ENCODE peak calls at places on chromosomes 7 and 10, in four cellular contexts. Y is GM23338, J is HepG2, X is K562. S is an unnamed sample.

GRCh38 chr10:123274513-123275182 is 120.4 kb downstream of the BUB3 start:
- DNase-seq in X (no peak), J (no peak), Y (peak; percentile 50), S (peak; percentile 7)

GRCh38 chr7:114212753-114213439 is 201.7 kb upstream of the FOXP2 start:
- DNase-seq in Y (no peak), J (no peak), X (no peak), S (no peak)

GRCh38 chr7:32059289-32060045 is 10.7 kb downstream of the PDE1C start:
- DNase-seq in Y (peak; percentile 9), X (no peak), J (no peak), S (no peak)

GRCh38 chr10:103859161-103860141 is 4.1 kb upstream of the SH3PXD2A start:
- DNase-seq in J (peak; percentile 72), X (peak; percentile 20), Y (peak; percentile 79), S (peak; percentile 71)

GRCh38 chr10:7412482-7413251 is 1.8 kb upstream of the SFMBT2 start:
- DNase-seq in Y (peak; percentile 82), J (no peak), X (no peak), S (peak; percentile 84)

GRCh38 chr7:44267719-44268413 is 57.5 kb downstream of the CAMK2B start:
- DNase-seq in J (no peak), Y (no peak), X (no peak), S (peak; percentile 45)

GRCh38 chr7:6615853-6616555 is 594 bp downstream of the ZNF853 start:
- DNase-seq in Y (peak; percentile 81), J (peak; percentile 24), X (no peak), S (peak; percentile 45)

GRCh38 chr7:139183878-139184338 is 47.1 kb upstream of the UBN2 start:
- DNase-seq in J (no peak), Y (no peak), X (peak; percentile 89), S (no peak)

GRCh38 chr7:2283074-2283473 is 31.2 kb downstream of the SNX8 start:
- DNase-seq in X (peak; percentile 17), J (no peak), Y (no peak), S (no peak)

GRCh38 chr10:22607261-22607660 is 107.1 kb downstream of the PIP4K2A start:
- DNase-seq in Y (no peak), J (no peak), X (no peak), S (no peak)

GRCh38 chr7:151372612-151373265 is 31.1 kb downstream of the NUB1 start:
- DNase-seq in J (no peak), Y (no peak), X (no peak), S (peak; percentile 47)

GRCh38 chr7:73988197-73988596 is 39.8 kb upstream of the ELN start:
- DNase-seq in J (no peak), X (no peak), Y (no peak), S (no peak)

GRCh38 chr7:2353650-2354172 is 916 bp upstream of the EIF3B start:
- DNase-seq in J (peak; percentile 78), Y (peak; percentile 89), X (peak; percentile 93), S (peak; percentile 93)

GRCh38 chr7:18890885-18891621 is 226.4 kb downstream of the TWIST1 start:
- DNase-seq in Y (no peak), X (no peak), J (no peak), S (no peak)

GRCh38 chr10:24963646-24964045 is 11.2 kb upstream of the PRTFDC1 start:
- DNase-seq in Y (no peak), X (no peak), J (no peak), S (peak; percentile 37)

GRCh38 chr10:131806146-131806545 is 94.7 kb upstream of the PPP2R2D start:
- DNase-seq in X (no peak), Y (no peak), J (no peak), S (no peak)

GRCh38 chr10:110721406-110722038 is 77.4 kb downstream of the RBM20 start:
- DNase-seq in J (no peak), Y (no peak), X (no peak), S (no peak)

GRCh38 chr10:88702848-88703597 is 3.0 kb upstream of the LIPK start:
- DNase-seq in J (peak; percentile 72), Y (peak; percentile 94), X (no peak), S (peak; percentile 7)

GRCh38 chr7:112084506-112084905 is 121.7 kb downstream of the DOCK4 start:
- DNase-seq in X (no peak), Y (no peak), J (no peak), S (no peak)

GRCh38 chr10:86313621-86314041 is 53.0 kb downstream of the GRID1 start:
- DNase-seq in X (no peak), Y (no peak), J (no peak), S (no peak)

GRCh38 chr7:124033093-124033806 is 383 bp upstream of the TMEM229A start:
- DNase-seq in X (peak; percentile 15), J (no peak), Y (peak; percentile 79), S (peak; percentile 77)

GRCh38 chr10:67779455-67780205 is 58.4 kb downstream of the DNAJC12 start:
- DNase-seq in Y (peak; percentile 86), J (peak; percentile 73), X (peak; percentile 74), S (peak; percentile 85)

GRCh38 chr10:97736902-97737769 is at the start of gene ZFYVE27:
- DNase-seq in Y (peak; percentile 97), X (peak; percentile 99), J (peak; percentile 87), S (peak; percentile 96)

GRCh38 chr7:30817060-30817770 is 46.0 kb downstream of the MINDY4 start:
- DNase-seq in X (no peak), Y (peak; percentile 23), J (no peak), S (no peak)
- H3K4me3 ChIP-seq in X (no peak overlapping the region), Y (no peak overlapping the region), J (no peak overlapping the region), S (no peak overlapping the region)

DNA sequence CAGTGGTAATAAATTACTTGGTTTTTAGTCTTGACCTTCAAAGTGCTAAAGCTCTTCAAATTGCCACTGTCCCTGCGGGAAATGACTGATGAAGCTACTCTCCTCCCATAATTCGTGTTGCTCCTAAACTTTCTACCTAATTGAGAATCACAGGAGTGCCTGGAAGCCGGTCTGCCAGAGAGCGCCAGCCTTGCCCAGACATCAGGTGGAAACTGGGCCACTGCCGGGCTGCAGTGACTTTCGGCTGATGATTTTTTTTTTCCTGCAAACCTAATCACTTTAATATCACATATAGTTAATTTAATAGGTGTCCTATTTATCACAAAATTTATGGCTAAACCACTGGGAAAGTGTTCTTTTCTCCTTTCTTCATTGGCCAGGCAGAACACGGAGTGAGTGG is 59.6 kb upstream of the UBE3C start:
- DNase-seq in X (no peak), J (no peak), Y (no peak), S (no peak)
- TF ChIP-seq EZH2 in X (no peak), J (no peak), Y (no peak), S (no peak)

DNA sequence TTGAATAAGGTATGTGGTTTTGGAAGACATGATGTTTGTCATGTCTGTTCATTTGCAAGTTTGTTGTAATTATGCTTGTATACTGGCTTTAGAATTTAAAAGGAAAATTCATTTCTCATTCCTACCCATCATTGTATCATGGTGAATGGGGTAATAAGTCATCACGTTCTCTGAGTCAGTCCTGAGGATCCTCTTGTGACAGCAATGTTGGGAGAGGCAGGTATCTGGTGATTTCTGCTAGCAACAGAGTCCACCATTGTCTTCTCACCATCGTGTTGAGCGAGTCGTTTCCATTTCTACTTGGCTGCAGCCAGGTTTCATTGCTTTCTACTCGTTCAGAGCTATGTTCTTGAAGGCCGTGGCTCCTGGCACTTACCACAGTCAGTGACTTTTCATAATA is 16.3 kb downstream of the CUL1 start:
- DNase-seq in X (no peak), Y (no peak), J (no peak), S (no peak)
- H3K4me3 ChIP-seq in X (no peak overlapping the region), Y (no peak overlapping the region), J (no peak overlapping the region), S (no peak overlapping the region)

GRCh38 chr7:27209933-27210440 is 10.1 kb upstream of the HOXA13 start:
- DNase-seq in Y (no peak), J (no peak), X (no peak), S (no peak)
- TF ChIP-seq EZH2 in Y (peak; percentile 49), J (no peak), X (no peak), S (no peak)